ENCODE peak calls at places on chromosomes 16 and 17, in five cellular contexts. Q is hypothalamus, Z is Daoy, A is mucosa of gallbladder, C is GM23248. T is an unnamed sample.

GRCh38 chr16:88882358-88883030 is 16.0 kb upstream of the PABPN1L start:
- DNase-seq in Q (no peak), Z (no peak), A (no peak), C (no peak), T (no peak)

GRCh38 chr16:1771072-1771863 is at the start of gene NME3:
- DNase-seq in Q (peak; percentile 38), Z (peak; percentile 71), A (peak; percentile 80), C (peak; percentile 85), T (peak; percentile 65)

GRCh38 chr17:81076097-81076754 is 41.3 kb downstream of the BAIAP2 start:
- DNase-seq in Q (no peak), Z (no peak), A (no peak), C (no peak), T (peak; percentile 90)

GRCh38 chr16:16148755-16149154 is 74.5 kb downstream of the ABCC6 start:
- DNase-seq in Q (no peak), Z (no peak), A (no peak), C (no peak), T (no peak)

GRCh38 chr16:29700253-29700987 is 21.4 kb downstream of the QPRT start:
- DNase-seq in Q (peak; percentile 43), Z (peak; percentile 86), A (peak; percentile 82), C (peak; percentile 94), T (peak; percentile 61)

GRCh38 chr16:27759301-27759871 is 209.4 kb downstream of the KATNIP start:
- DNase-seq in Q (no peak), Z (peak; percentile 58), A (no peak), C (peak; percentile 72), T (no peak)

GRCh38 chr17:8189041-8189710 is 804 bp downstream of the BORCS6 start:
- DNase-seq in Q (no peak), Z (no peak), A (no peak), C (peak; percentile 69), T (peak; percentile 80)

GRCh38 chr17:42670199-42670924 is 6.4 kb downstream of the PLEKHH3 start:
- DNase-seq in Q (no peak), Z (no peak), A (no peak), C (no peak), T (peak; percentile 66)

GRCh38 chr16:85994492-85995433 is 95.8 kb downstream of the IRF8 start:
- DNase-seq in Q (no peak), Z (no peak), A (no peak), C (no peak), T (peak; percentile 24)

GRCh38 chr17:36209575-36209974 is 1.3 kb upstream of the CCL4L2 start:
- DNase-seq in Q (no peak), Z (no peak), A (no peak), C (no peak), T (no peak)

GRCh38 chr17:77451894-77452852 is 311.4 kb downstream of the SEC14L1 start:
- DNase-seq in Q (peak; percentile 71), Z (peak; percentile 84), A (peak; percentile 71), C (peak; percentile 89), T (peak; percentile 92)

GRCh38 chr17:7656958-7657715 is 6.4 kb downstream of the ATP1B2 start:
- DNase-seq in Q (peak; percentile 70), Z (no peak), A (peak; percentile 19), C (no peak), T (peak; percentile 50)

GRCh38 chr17:7538891-7539290 is 10.0 kb upstream of the TNFSF12 start:
- DNase-seq in Q (no peak), Z (peak; percentile 42), A (no peak), C (peak; percentile 23), T (no peak)

GRCh38 chr17:68592667-68593330 is 8.4 kb downstream of the FAM20A start:
- DNase-seq in Q (no peak), Z (no peak), A (no peak), C (peak; percentile 53), T (no peak)

GRCh38 chr16:84985079-84986065 is 26.0 kb downstream of the ZDHHC7 start:
- DNase-seq in Q (no peak), Z (peak; percentile 32), A (no peak), C (peak; percentile 84), T (peak; percentile 34)

GRCh38 chr17:57256708-57257112 is 387 bp downstream of the MSI2 start:
- DNase-seq in Q (no peak), Z (peak; percentile 25), A (no peak), C (peak; percentile 59), T (no peak)

GRCh38 chr17:31390748-31391495 is 553 bp upstream of the RAB11FIP4 start:
- DNase-seq in Q (no peak), Z (no peak), A (no peak), C (peak; percentile 11), T (no peak)

GRCh38 chr17:12983986-12984932 is 33.6 kb downstream of the ELAC2 start:
- DNase-seq in Q (peak; percentile 7), Z (peak; percentile 82), A (no peak), C (peak; percentile 98), T (peak; percentile 86)

GRCh38 chr17:14750866-14751265 is 450.0 kb downstream of the HS3ST3B1 start:
- DNase-seq in Q (no peak), Z (no peak), A (no peak), C (no peak), T (no peak)

GRCh38 chr16:88533945-88534641 is 36.1 kb upstream of the ZC3H18 start:
- DNase-seq in Q (peak; percentile 22), Z (peak; percentile 83), A (peak; percentile 73), C (peak; percentile 86), T (peak; percentile 64)

GRCh38 chr16:67244387-67245188 is 2.7 kb downstream of the FHOD1 start:
- DNase-seq in Q (no peak), Z (peak; percentile 90), A (peak; percentile 64), C (peak; percentile 98), T (peak; percentile 67)

GRCh38 chr17:82013341-82013740 is 9.3 kb downstream of the CENPX start:
- DNase-seq in Q (no peak), Z (no peak), A (peak; percentile 54), C (no peak), T (no peak)

GRCh38 chr16:75319513-75320401 is 68.3 kb upstream of the BCAR1 start:
- DNase-seq in Q (no peak), Z (peak; percentile 71), A (no peak), C (peak; percentile 93), T (no peak)

GRCh38 chr16:80583466-80583865 is 42.7 kb downstream of the DYNLRB2 start:
- DNase-seq in Q (no peak), Z (peak; percentile 80), A (no peak), C (peak; percentile 72), T (no peak)

GRCh38 chr17:2222301-2222700 is 81.3 kb downstream of the SMG6 start:
- DNase-seq in Q (no peak), Z (no peak), A (no peak), C (peak; percentile 32), T (no peak)

GRCh38 chr16:13633381-13633861 is 286.5 kb upstream of the ERCC4 start:
- DNase-seq in Q (no peak), Z (no peak), A (no peak), C (no peak), T (no peak)

GRCh38 chr16:88505405-88506082 is 52.5 kb downstream of the ZFPM1 start:
- DNase-seq in Q (no peak), Z (peak; percentile 78), A (peak; percentile 87), C (peak; percentile 47), T (no peak)

GRCh38 chr16:56700195-56700594 is 17.9 kb downstream of the MT1X start:
- DNase-seq in Q (no peak), Z (no peak), A (no peak), C (no peak), T (no peak)

GRCh38 chr16:89357460-89357859 is 132.9 kb downstream of the ANKRD11 start:
- DNase-seq in Q (no peak), Z (no peak), A (no peak), C (peak; percentile 30), T (peak; percentile 60)

GRCh38 chr17:51767287-51767686 is 391.2 kb downstream of the CA10 start:
- DNase-seq in Q (no peak), Z (no peak), A (no peak), C (no peak), T (no peak)

GRCh38 chr17:44501866-44502265 is 1.3 kb downstream of the GPATCH8 start:
- DNase-seq in Q (no peak), Z (no peak), A (no peak), C (peak; percentile 49), T (no peak)

GRCh38 chr17:74177018-74177450 is 26.4 kb upstream of the RPL38 start:
- DNase-seq in Q (no peak), Z (peak; percentile 71), A (no peak), C (peak; percentile 63), T (no peak)

GRCh38 chr17:20114466-20114865 is 105.3 kb downstream of the SPECC1 start:
- DNase-seq in Q (no peak), Z (no peak), A (no peak), C (peak; percentile 27), T (no peak)

GRCh38 chr17:45427181-45427835 is 5.4 kb downstream of the ARHGAP27 start:
- DNase-seq in Q (no peak), Z (no peak), A (no peak), C (no peak), T (no peak)